ENCODE peak calls at places on chromosomes 3 and 15, in seven cellular contexts. L, O, Z, I, N, B and S are unnamed samples.

GRCh38 chr3:129226374-129226773 is 23.0 kb upstream of the COPG1 start:
- DNase-seq in L (peak; percentile 88), O (peak; percentile 100), Z (no peak), I (peak; percentile 76), N (no peak), B (no peak), S (no peak)

GRCh38 chr3:67901681-67902080 is 247.3 kb upstream of the SUCLG2 start:
- DNase-seq in L (no peak), O (no peak), Z (peak; percentile 1), I (no peak), N (no peak), B (no peak), S (peak; percentile 9)

GRCh38 chr3:187964759-187965158 is 189.2 kb upstream of the LPP start:
- DNase-seq in L (no peak), O (no peak), Z (no peak), I (no peak), N (no peak), B (no peak), S (no peak)

GRCh38 chr3:102190340-102190723 is 244.5 kb upstream of the ZPLD1 start:
- DNase-seq in L (no peak), O (no peak), Z (no peak), I (no peak), N (no peak), B (no peak), S (no peak)

GRCh38 chr3:189530822-189531221 is 100.4 kb upstream of the TP63 start:
- DNase-seq in L (no peak), O (no peak), Z (no peak), I (no peak), N (no peak), B (no peak), S (no peak)

GRCh38 chr15:82792068-82792467 is 13.8 kb downstream of the FSD2 start:
- DNase-seq in L (no peak), O (no peak), Z (no peak), I (no peak), N (no peak), B (no peak), S (no peak)

GRCh38 chr15:74156678-74157411 is 16.7 kb upstream of the ISLR start:
- DNase-seq in L (no peak), O (no peak), Z (no peak), I (no peak), N (no peak), B (no peak), S (no peak)

GRCh38 chr15:32936283-32936918 is 218.6 kb downstream of the GREM1 start:
- DNase-seq in L (peak; percentile 39), O (no peak), Z (peak; percentile 4), I (no peak), N (no peak), B (no peak), S (no peak)

GRCh38 chr3:30440147-30440604 is 166.2 kb upstream of the TGFBR2 start:
- DNase-seq in L (peak; percentile 21), O (peak; percentile 66), Z (no peak), I (no peak), N (no peak), B (no peak), S (no peak)

GRCh38 chr3:109900774-109901173 is 563.4 kb upstream of the DPPA4 start:
- DNase-seq in L (no peak), O (no peak), Z (no peak), I (no peak), N (no peak), B (no peak), S (no peak)

GRCh38 chr3:38577089-38578080 is 72.1 kb downstream of the SCN5A start:
- DNase-seq in L (no peak), O (no peak), Z (no peak), I (no peak), N (no peak), B (no peak), S (no peak)

GRCh38 chr3:82240322-82240721 is 478.9 kb upstream of the GBE1 start:
- DNase-seq in L (no peak), O (no peak), Z (no peak), I (no peak), N (no peak), B (no peak), S (no peak)

GRCh38 chr3:57967590-57967989 is 40.6 kb upstream of the FLNB start:
- DNase-seq in L (no peak), O (no peak), Z (no peak), I (no peak), N (no peak), B (no peak), S (no peak)

GRCh38 chr3:33218446-33219174 is at the start of gene SUSD5:
- DNase-seq in L (peak; percentile 51), O (peak; percentile 65), Z (no peak), I (no peak), N (no peak), B (no peak), S (no peak)

GRCh38 chr15:41661078-41661528 is 898 bp downstream of the MGA start:
- DNase-seq in L (no peak), O (no peak), Z (peak; percentile 39), I (no peak), N (no peak), B (no peak), S (no peak)

GRCh38 chr15:41659855-41660234 is 360 bp upstream of the MGA start:
- DNase-seq in L (no peak), O (no peak), Z (no peak), I (no peak), N (no peak), B (no peak), S (no peak)

GRCh38 chr15:41658689-41659088 is 1.5 kb upstream of the MGA start:
- DNase-seq in L (no peak), O (no peak), Z (no peak), I (no peak), N (no peak), B (no peak), S (no peak)

GRCh38 chr15:41660235-41661077 is at the start of gene MGA:
- DNase-seq in L (peak; percentile 94), O (peak; percentile 40), Z (peak; percentile 92), I (peak; percentile 90), N (peak; percentile 77), B (no peak), S (peak; percentile 92)

DNA sequence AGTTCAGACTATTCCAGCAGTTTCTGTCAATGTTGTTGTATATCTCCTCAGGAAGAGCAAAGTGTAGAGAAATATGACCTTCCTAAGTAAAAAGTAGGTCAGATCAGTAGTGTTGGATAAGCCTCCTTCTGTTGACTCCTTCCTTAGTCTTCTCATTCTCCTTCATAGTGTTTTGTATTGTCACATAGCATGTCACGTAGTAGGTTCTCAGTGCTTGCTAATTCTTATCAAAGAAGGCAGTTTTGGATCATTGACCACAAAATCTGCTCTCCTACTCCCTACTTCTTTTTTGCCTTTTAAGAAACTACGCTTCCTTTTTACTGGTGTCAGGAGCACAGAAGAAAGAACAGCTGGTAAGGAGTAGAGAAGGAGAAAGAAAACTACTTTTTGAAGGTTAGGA is 1.0 kb upstream of the MGA start:
- DNase-seq in L (no peak), O (no peak), Z (peak; percentile 22), I (no peak), N (no peak), B (no peak), S (no peak)
- H3K4me3 ChIP-seq in L (no peak overlapping the region), O (no peak overlapping the region), Z (no peak overlapping the region), I (no peak overlapping the region), N (no peak overlapping the region), B (no peak overlapping the region), S (no peak overlapping the region)

DNA sequence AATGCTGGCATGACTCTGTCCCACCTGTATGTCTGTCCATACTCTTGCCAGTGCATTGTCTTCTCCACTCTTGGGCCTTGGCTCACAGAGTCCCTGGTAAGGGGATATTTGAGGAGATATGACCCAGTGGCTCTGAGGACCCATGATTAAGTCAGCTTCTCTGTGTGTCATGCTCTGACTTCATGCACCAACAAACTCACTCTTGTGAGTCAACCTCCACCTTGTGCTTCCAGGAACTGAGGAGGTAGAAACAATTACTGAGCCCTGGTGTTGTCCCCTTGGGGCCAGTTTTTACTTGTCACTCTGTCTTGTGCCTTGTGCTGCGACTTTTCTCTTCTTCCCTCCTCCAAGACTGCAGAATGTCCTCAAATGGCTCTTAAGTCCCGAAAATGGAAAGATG is 127.1 kb downstream of the ABHD5 start:
- DNase-seq in L (no peak), O (no peak), Z (no peak), I (no peak), N (no peak), B (peak; percentile 76), S (no peak)
- H3K4me3 ChIP-seq in L (no peak overlapping the region), O (no peak overlapping the region), Z (no peak overlapping the region), I (no peak overlapping the region), N (no peak overlapping the region), B (no peak overlapping the region), S (no peak overlapping the region)

DNA sequence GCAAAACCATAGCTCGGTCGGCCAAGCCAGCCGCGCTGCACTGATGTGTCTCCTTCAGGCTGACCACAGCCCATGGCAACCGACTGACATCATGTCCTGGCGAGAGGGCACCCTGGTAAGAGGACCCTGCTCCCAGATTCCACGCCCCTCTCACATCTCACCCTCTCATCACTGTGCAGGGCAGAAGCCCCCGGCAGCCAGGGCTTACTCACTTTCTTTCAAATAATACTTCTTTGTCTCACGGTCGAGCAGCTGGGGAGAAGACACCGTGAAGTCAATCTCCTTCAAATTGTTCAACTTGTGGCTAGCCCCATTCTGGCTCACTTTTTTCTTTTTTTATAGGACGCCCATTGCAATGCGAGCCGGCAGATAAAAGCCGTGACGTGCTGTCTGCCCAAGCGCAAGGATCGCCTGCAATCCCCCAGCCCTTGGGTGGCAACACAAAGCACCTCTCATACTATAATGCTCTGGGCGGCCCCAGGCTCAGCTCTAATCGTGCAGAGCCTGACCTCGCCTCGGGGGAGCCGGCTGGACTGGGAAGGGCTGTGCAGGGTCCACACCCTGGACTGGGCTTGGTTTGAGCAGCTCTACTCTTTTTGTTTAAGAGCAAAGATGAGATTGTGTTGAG is 33.6 kb downstream of the VGLL4 start:
- DNase-seq in L (no peak), O (peak; percentile 89), Z (no peak), I (no peak), N (no peak), B (no peak), S (no peak)
- H3K4me3 ChIP-seq in L (no peak overlapping the region), O (peak overlapping the region; percentile 22), Z (no peak overlapping the region), I (no peak overlapping the region), N (no peak overlapping the region), B (no peak overlapping the region), S (no peak overlapping the region)

GRCh38 chr3:86996261-86996955 is 5.5 kb upstream of the VGLL3 start:
- DNase-seq in L (no peak), O (no peak), Z (no peak), I (no peak), N (no peak), B (no peak), S (no peak)

GRCh38 chr3:86991482-86991815 is 500 bp upstream of the VGLL3 start:
- DNase-seq in L (no peak), O (no peak), Z (no peak), I (no peak), N (no peak), B (no peak), S (no peak)

GRCh38 chr3:86995537-86995936 is 4.6 kb upstream of the VGLL3 start:
- DNase-seq in L (peak; percentile 87), O (peak; percentile 63), Z (no peak), I (no peak), N (no peak), B (no peak), S (no peak)

GRCh38 chr3:86991840-86992430 is 986 bp upstream of the VGLL3 start:
- DNase-seq in L (no peak), O (peak; percentile 7), Z (no peak), I (no peak), N (no peak), B (no peak), S (no peak)

DNA sequence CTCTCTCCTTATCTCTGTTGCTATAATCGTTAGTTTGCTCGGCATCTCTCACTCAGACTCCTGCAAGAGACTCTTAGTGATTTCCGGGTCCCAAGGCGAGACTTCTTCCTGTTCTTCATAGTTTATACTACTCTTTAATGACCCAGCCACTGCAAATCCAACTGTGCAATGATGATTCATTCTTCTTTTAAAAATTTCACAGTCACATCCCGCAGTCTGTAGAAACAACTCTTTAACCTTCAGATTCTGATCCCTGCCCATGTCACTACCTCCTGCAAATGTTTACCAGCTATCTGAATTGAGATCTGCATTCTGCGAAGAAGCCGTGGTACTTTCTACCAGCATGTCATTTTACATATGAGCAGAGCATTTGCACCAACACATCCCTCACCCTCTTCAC is 2.8 kb upstream of the VGLL3 start:
- DNase-seq in L (peak; percentile 73), O (peak; percentile 23), Z (no peak), I (no peak), N (no peak), B (no peak), S (no peak)
- H3K4me3 ChIP-seq in L (peak overlapping the region; percentile 40), O (no peak overlapping the region), Z (no peak overlapping the region), I (no peak overlapping the region), N (no peak overlapping the region), B (no peak overlapping the region), S (no peak overlapping the region)